ENCODE peak calls at places on chromosomes 6 and 20, in five cellular contexts. Z is CD4-positive, CD25-positive, alpha-beta regulatory T cell; K is ACHN; X is CD8-positive, alpha-beta T cell; Q is nephron progenitor cell. D is an unnamed sample.

GRCh38 chr6:2793491-2794151 is 28.4 kb downstream of the WRNIP1 start:
- DNase-seq in X (no peak), Z (no peak), K (no peak), Q (no peak), D (peak)

GRCh38 chr20:3998998-3999397 is 16.4 kb downstream of the RNF24 start:
- DNase-seq in Z (no peak), Q (no peak), K (no peak), X (no peak), D (no peak)

GRCh38 chr6:150659046-150659763 is 59.5 kb downstream of the PLEKHG1 start:
- DNase-seq in Q (no peak), K (no peak), X (no peak), Z (no peak), D (no peak)

GRCh38 chr6:27545271-27546046 is 72.6 kb upstream of the ZNF184 start:
- DNase-seq in K (no peak), Z (no peak), X (no peak), Q (peak), D (no peak)

GRCh38 chr6:155313602-155314091 is 637 bp downstream of the TFB1M start:
- DNase-seq in Z (peak), X (peak), Q (no peak), K (peak), D (no peak)

GRCh38 chr6:41462033-41462432 is 84.1 kb upstream of the FOXP4 start:
- DNase-seq in K (no peak), Q (no peak), Z (no peak), X (no peak), D (no peak)

GRCh38 chr20:33015114-33015491 is 7.6 kb downstream of the BPIFB2 start:
- DNase-seq in K (no peak), X (no peak), Z (no peak), Q (peak), D (no peak)

GRCh38 chr20:20737158-20737557 is 24.7 kb upstream of the RALGAPA2 start:
- DNase-seq in Z (no peak), K (no peak), Q (no peak), X (no peak), D (no peak)

GRCh38 chr6:118124851-118125250 is 217.8 kb downstream of the SLC35F1 start:
- DNase-seq in X (no peak), Q (no peak), K (no peak), Z (no peak), D (no peak)

GRCh38 chr6:113067612-113068262 is 720.6 kb downstream of the RFPL4B start:
- DNase-seq in Z (no peak), K (peak), X (no peak), Q (no peak), D (no peak)

GRCh38 chr6:4580361-4580760 is 195.8 kb upstream of the CDYL start:
- DNase-seq in X (no peak), K (no peak), Z (no peak), Q (no peak), D (no peak)

GRCh38 chr6:51025082-51025777 is 206.6 kb downstream of the TFAP2B start:
- DNase-seq in Z (no peak), Q (no peak), K (peak), X (no peak), D (no peak)

GRCh38 chr6:150152891-150153876 is 10.3 kb downstream of the PPP1R14C start:
- DNase-seq in Q (no peak), X (no peak), K (no peak), Z (no peak), D (no peak)

GRCh38 chr6:81694855-81695254 is 57.6 kb downstream of the TENT5A start:
- DNase-seq in Z (no peak), X (no peak), Q (no peak), K (no peak), D (no peak)

GRCh38 chr6:10529231-10529801 is 8.2 kb downstream of the GCNT2 start:
- DNase-seq in Z (no peak), Q (no peak), X (no peak), K (peak), D (no peak)

GRCh38 chr20:64140956-64141355 is 23.3 kb upstream of the MYT1 start:
- DNase-seq in K (no peak), Q (no peak), X (peak), Z (no peak), D (no peak)

GRCh38 chr6:169845426-169846285 is 94.2 kb downstream of the ERMARD start:
- DNase-seq in Q (no peak), Z (no peak), X (no peak), K (no peak), D (no peak)

GRCh38 chr6:87342829-87343228 is 1.8 kb upstream of the C6orf163 start:
- DNase-seq in X (no peak), Z (no peak), K (no peak), Q (no peak), D (no peak)

GRCh38 chr6:122109075-122109474 is 290.4 kb upstream of the HSF2 start:
- DNase-seq in Q (no peak), X (no peak), Z (no peak), K (no peak), D (no peak)

GRCh38 chr6:36169023-36170007 is 27.2 kb upstream of the BRPF3 start:
- DNase-seq in Q (no peak), Z (no peak), K (no peak), X (no peak), D (no peak)

GRCh38 chr20:24382330-24382729 is 87.1 kb upstream of the SYNDIG1 start:
- DNase-seq in K (no peak), X (no peak), Q (no peak), Z (no peak), D (no peak)

GRCh38 chr6:134267917-134268361 is 50.0 kb downstream of the SGK1 start:
- DNase-seq in Z (no peak), K (no peak), Q (peak), X (no peak), D (no peak)

GRCh38 chr6:151493495-151494234 is at the start of gene CCDC170:
- DNase-seq in Q (peak), Z (no peak), X (no peak), K (peak), D (no peak)

GRCh38 chr6:98657764-98658163 is 176.6 kb upstream of the POU3F2 start:
- DNase-seq in K (peak), X (no peak), Z (no peak), Q (peak), D (peak)

GRCh38 chr20:31517373-31517772 is 3.1 kb downstream of the HM13 start:
- DNase-seq in Q (peak), K (peak), Z (no peak), X (no peak), D (peak)

GRCh38 chr6:16344756-16345155 is 106.4 kb downstream of the GMPR start:
- DNase-seq in K (no peak), Z (no peak), Q (no peak), X (no peak), D (no peak)

GRCh38 chr6:9543649-9544048 is 871.2 kb downstream of the TFAP2A start:
- DNase-seq in K (peak), Z (no peak), Q (no peak), X (no peak), D (no peak)